ENCODE peak calls at places on chromosomes 16 and 17, in five cellular contexts. Y is IMR-90, B is neuronal stem cell, P is mesenchymal stem cell, Q is H9. C is an unnamed sample.
A peak's percentile ranks its signal among the peaks of the same experiment; 100 is the strongest.

GRCh38 chr16:81530296-81530721 is 85.7 kb downstream of the CMIP start:
- DNase-seq in Q (no peak), B (no peak), P (no peak), Y (no peak), C (peak; percentile 44)

GRCh38 chr16:16033208-16033717 is 83.8 kb downstream of the ABCC1 start:
- DNase-seq in Q (no peak), B (no peak), Y (no peak), P (no peak), C (no peak)

GRCh38 chr16:50303041-50303604 is 36.8 kb downstream of the ADCY7 start:
- DNase-seq in Y (peak; percentile 57), P (no peak), Q (peak; percentile 19), B (no peak), C (peak; percentile 39)

GRCh38 chr16:333406-334094 is 19.0 kb downstream of the AXIN1 start:
- DNase-seq in B (no peak), Q (no peak), Y (no peak), P (no peak), C (peak; percentile 95)

GRCh38 chr17:77425791-77426641 is 285.2 kb downstream of the SEC14L1 start:
- DNase-seq in Y (peak; percentile 87), B (no peak), Q (peak; percentile 82), P (peak; percentile 96), C (no peak)

GRCh38 chr16:88306860-88307545 is 75.8 kb upstream of the ZNF469 start:
- DNase-seq in P (peak; percentile 99), Q (no peak), B (no peak), Y (peak; percentile 99), C (peak; percentile 50)

GRCh38 chr16:10828851-10829331 is 10.3 kb upstream of the TVP23A start:
- DNase-seq in B (no peak), P (no peak), Y (peak; percentile 53), Q (no peak), C (peak; percentile 55)

GRCh38 chr16:89102777-89103073 is 9.1 kb downstream of the ACSF3 start:
- DNase-seq in Q (no peak), P (no peak), Y (no peak), B (no peak), C (no peak)

GRCh38 chr17:78130439-78131101 is at the start of gene TMC8:
- DNase-seq in Y (no peak), B (no peak), P (no peak), Q (peak; percentile 67), C (no peak)

GRCh38 chr16:70483426-70483825 is 29.0 kb downstream of the FCSK start:
- DNase-seq in Y (no peak), Q (no peak), B (no peak), P (no peak), C (no peak)

DNA sequence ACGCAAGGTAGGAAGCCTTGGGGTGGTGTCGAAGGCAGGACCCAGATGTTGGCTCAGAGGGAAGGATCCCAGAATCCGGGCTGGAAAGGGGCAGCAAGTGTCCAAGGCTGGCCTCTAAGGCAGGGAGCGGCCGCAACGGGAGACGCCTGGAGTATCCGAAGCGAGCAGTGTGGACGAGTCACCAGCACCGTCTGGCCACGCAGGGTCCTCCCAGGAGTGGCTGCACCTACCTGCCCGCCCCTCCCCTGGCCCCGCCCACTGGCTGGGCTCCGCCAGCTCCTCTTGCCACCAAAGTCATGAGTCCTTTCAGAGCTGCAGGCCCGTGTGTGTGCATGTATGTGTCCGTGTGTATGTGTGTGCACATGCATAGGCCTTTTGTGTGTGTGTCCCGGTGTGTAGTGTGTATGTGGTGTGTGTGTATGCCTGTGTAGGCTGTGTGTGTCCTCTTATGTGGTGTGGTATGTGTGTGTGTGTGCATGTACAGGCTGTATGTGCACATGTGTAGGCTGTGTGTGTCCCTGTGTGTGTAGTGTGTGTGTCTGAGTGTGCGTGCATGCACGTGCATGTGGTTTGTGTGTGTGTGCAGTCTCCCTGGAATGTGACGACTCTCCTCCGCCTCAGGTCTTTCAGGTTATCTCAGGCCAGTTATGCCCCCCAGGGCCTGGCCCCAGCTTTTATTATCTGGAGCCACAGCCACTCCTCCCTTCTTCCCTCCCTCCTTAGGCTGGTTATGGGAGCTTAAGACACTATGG is at the start of gene PRSS8:
- DNase-seq in Q (peak; percentile 75), P (no peak), B (no peak), Y (no peak), C (peak; percentile 92)
- H3K14ac ChIP-seq in Q (peak within 1 kb of the TSS; percentile 56), P (no peak within 1 kb of the TSS), B (peak within 1 kb of the TSS; percentile 17), Y (no peak within 1 kb of the TSS), C (peak within 1 kb of the TSS; percentile 85)

DNA sequence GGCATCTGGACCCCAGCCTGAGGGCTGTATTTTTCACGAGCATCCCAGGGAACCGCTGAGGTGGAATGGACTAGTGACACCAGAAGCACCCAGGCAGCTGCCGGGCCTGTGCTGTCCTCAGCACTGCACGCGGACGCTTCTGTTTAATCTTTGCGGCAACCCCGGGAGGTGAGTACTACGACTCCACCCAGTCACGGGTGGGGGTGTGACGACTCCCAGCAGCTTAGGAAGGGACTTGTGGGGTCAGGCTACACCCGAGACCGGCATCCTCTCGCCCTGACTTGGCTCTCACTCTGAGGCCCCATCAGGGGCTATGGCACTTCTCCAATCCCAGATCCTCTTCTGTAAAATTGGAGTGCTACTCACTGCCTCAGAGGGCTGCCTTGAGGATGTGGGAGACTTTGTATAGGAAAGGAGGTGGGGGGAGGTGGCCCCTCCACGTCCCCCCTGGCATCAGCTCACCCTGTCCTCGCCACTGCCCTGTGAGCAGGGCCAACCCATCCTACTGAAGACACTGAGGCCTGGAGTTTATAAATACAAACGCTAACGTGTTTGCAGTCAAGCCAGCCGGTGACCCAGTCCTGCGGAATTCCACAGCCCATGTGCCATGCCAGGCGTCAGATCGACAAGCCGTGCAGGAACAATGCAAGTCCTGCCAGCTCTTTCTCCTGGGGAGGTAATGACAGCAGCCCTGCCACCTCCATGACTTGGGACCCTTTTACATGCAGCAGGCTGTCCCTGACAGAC is 44.4 kb downstream of the PPL start:
- DNase-seq in P (no peak), B (no peak), Q (no peak), Y (peak; percentile 48), C (no peak)
- H4K8ac ChIP-seq in P (no peak overlapping the region), B (no peak overlapping the region), Q (no peak overlapping the region), Y (no peak overlapping the region), C (no peak overlapping the region)

GRCh38 chr17:38451840-38452529 is 23.7 kb downstream of the ARHGAP23 start:
- DNase-seq in Y (peak; percentile 94), B (no peak), P (peak; percentile 94), Q (peak; percentile 97), C (no peak)
- H3K14ac ChIP-seq in Y (peak overlapping the region; percentile 99), B (peak overlapping the region; percentile 78), P (no peak overlapping the region), Q (peak overlapping the region; percentile 45), C (peak overlapping the region; percentile 92)

GRCh38 chr17:42050360-42051012 is at the start of gene C17orf113:
- DNase-seq in B (peak; percentile 63), Y (no peak), Q (peak; percentile 78), P (peak; percentile 49), C (peak; percentile 49)
- H4K8ac ChIP-seq in B (peak within 1 kb of the TSS; percentile 75), Y (no peak within 1 kb of the TSS), Q (no peak within 1 kb of the TSS), P (peak within 1 kb of the TSS; percentile 21), C (peak within 1 kb of the TSS; percentile 82)

GRCh38 chr17:37359682-37360188 is 16.1 kb upstream of the C17orf78 start:
- DNase-seq in Q (no peak), Y (peak; percentile 11), P (no peak), B (no peak), C (no peak)
- H3K14ac ChIP-seq in Q (peak overlapping the region; percentile 21), Y (peak overlapping the region; percentile 87), P (no peak overlapping the region), B (no peak overlapping the region), C (peak overlapping the region; percentile 99)

GRCh38 chr17:56897646-56898424 is 16.0 kb downstream of the TRIM25 start:
- DNase-seq in Y (no peak), Q (no peak), P (no peak), B (no peak), C (no peak)

GRCh38 chr17:56898874-56899273 is 15.0 kb downstream of the TRIM25 start:
- DNase-seq in P (no peak), Q (no peak), Y (no peak), B (no peak), C (no peak)

GRCh38 chr17:56902350-56902749 is 11.5 kb downstream of the TRIM25 start:
- DNase-seq in P (no peak), B (no peak), Y (peak; percentile 34), Q (no peak), C (no peak)

GRCh38 chr17:56896968-56897359 is 16.9 kb downstream of the TRIM25 start:
- DNase-seq in Y (no peak), B (no peak), P (no peak), Q (no peak), C (no peak)

DNA sequence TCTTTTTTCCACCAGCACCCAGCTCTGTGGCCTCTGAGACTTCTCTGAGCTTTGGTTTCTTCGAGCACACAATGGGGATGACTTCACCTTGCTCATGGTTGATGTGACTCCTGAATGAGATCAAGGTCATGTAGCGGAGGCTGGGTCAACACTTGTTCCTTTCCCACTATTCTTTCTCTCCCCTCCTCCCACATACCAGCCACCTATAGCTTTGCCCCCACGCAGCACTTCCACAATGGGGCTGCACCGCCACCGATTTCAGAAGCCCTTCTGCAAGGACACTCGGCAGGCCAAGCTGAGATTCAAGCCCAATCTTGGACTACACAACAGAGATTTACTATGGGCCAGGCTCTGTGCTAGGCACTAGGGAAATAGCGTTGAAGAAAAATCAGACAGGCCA is 14.4 kb downstream of the TRIM25 start:
- DNase-seq in P (no peak), Q (no peak), B (no peak), Y (no peak), C (no peak)
- H4K8ac ChIP-seq in P (no peak overlapping the region), Q (no peak overlapping the region), B (no peak overlapping the region), Y (no peak overlapping the region), C (no peak overlapping the region)

GRCh38 chr17:28317965-28318758 is 838 bp upstream of the TMEM97 start:
- DNase-seq in Y (no peak), Q (peak; percentile 54), B (peak; percentile 42), P (no peak), C (no peak)
- H3K14ac ChIP-seq in Y (no peak overlapping the region), Q (peak overlapping the region; percentile 61), B (no peak overlapping the region), P (no peak overlapping the region), C (peak overlapping the region; percentile 77)